ENCODE peak calls at places on chromosome 15, in ten cellular contexts. U, I, H, O, A, L, K, W, E and G are unnamed samples.

GRCh38 chr15:49868348-49868747 is 247.5 kb downstream of the DTWD1 start:
- DNase-seq in I (no peak), W (no peak), E (no peak), U (no peak), K (no peak), L (no peak), H (no peak), A (no peak), O (no peak), G (no peak)

GRCh38 chr15:42118650-42119531 is 24.5 kb upstream of the PLA2G4D start:
- DNase-seq in H (no peak), E (no peak), L (no peak), O (peak), K (no peak), A (no peak), W (peak), U (no peak), I (no peak), G (no peak)

GRCh38 chr15:83626171-83626802 is 27.6 kb upstream of the ADAMTSL3 start:
- DNase-seq in O (no peak), E (no peak), K (no peak), H (no peak), A (no peak), I (no peak), W (no peak), L (peak), U (no peak), G (no peak)

GRCh38 chr15:57649138-57649537 is 57.4 kb upstream of the POLR2M start:
- DNase-seq in O (no peak), H (no peak), I (no peak), E (no peak), L (peak), K (no peak), W (no peak), A (no peak), U (no peak), G (no peak)

GRCh38 chr15:31013863-31014607 is 22.6 kb upstream of the MTMR10 start:
- DNase-seq in U (no peak), W (no peak), H (no peak), K (no peak), O (peak), L (no peak), I (no peak), A (no peak), E (peak), G (no peak)

GRCh38 chr15:32878849-32879795 is 161.3 kb downstream of the GREM1 start:
- DNase-seq in I (no peak), L (no peak), A (no peak), U (no peak), O (no peak), K (no peak), H (no peak), E (no peak), W (no peak), G (no peak)

GRCh38 chr15:43067717-43068461 is 37.9 kb downstream of the UBR1 start:
- DNase-seq in I (no peak), O (no peak), K (peak), L (peak), E (peak), H (no peak), U (no peak), A (no peak), W (no peak), G (no peak)

GRCh38 chr15:70605606-70606410 is 157.6 kb downstream of the UACA start:
- DNase-seq in E (no peak), W (no peak), U (no peak), H (no peak), I (no peak), A (no peak), L (peak), O (peak), K (peak), G (no peak)

GRCh38 chr15:88998980-88999713 is 86.0 kb upstream of the MFGE8 start:
- DNase-seq in W (no peak), I (no peak), U (no peak), O (no peak), K (no peak), L (no peak), A (no peak), E (no peak), H (no peak), G (no peak)

GRCh38 chr15:64635486-64635815 is 139.9 kb downstream of the RBPMS2 start:
- DNase-seq in A (no peak), I (no peak), K (peak), U (no peak), W (no peak), H (no peak), O (peak), L (peak), E (no peak), G (no peak)

GRCh38 chr15:67050062-67050461 is 15.3 kb upstream of the SMAD3 start:
- DNase-seq in E (no peak), W (no peak), I (no peak), H (no peak), A (no peak), O (no peak), U (no peak), L (no peak), K (no peak), G (no peak)

GRCh38 chr15:78213425-78213750 is 21.0 kb downstream of the ACSBG1 start:
- DNase-seq in I (no peak), H (no peak), E (no peak), L (no peak), O (no peak), U (no peak), K (no peak), W (no peak), A (no peak), G (no peak)

GRCh38 chr15:44084171-44084570 is 110.9 kb downstream of the FRMD5 start:
- DNase-seq in I (no peak), U (no peak), A (no peak), H (no peak), K (no peak), O (no peak), E (no peak), W (no peak), L (peak), G (no peak)

GRCh38 chr15:33068531-33068990 is 126.0 kb downstream of the FMN1 start:
- DNase-seq in K (peak), O (peak), L (peak), W (no peak), A (no peak), E (no peak), U (no peak), I (peak), H (no peak), G (no peak)

GRCh38 chr15:77034620-77035467 is 36.1 kb downstream of the TSPAN3 start:
- DNase-seq in L (no peak), H (no peak), I (no peak), O (no peak), E (no peak), W (peak), K (no peak), U (peak), A (peak), G (no peak)

GRCh38 chr15:61032600-61033286 is 196.4 kb downstream of the RORA start:
- DNase-seq in O (peak), K (no peak), I (no peak), E (no peak), L (no peak), A (no peak), W (no peak), H (no peak), U (no peak), G (no peak)

GRCh38 chr15:94855409-94856266 is 624.3 kb downstream of the MCTP2 start:
- DNase-seq in L (no peak), H (no peak), W (no peak), K (no peak), E (no peak), I (no peak), A (no peak), O (no peak), U (no peak), G (no peak)

GRCh38 chr15:83913034-83913632 is 259.2 kb downstream of the ADAMTSL3 start:
- DNase-seq in A (no peak), L (no peak), W (no peak), E (peak), I (no peak), U (no peak), K (no peak), H (no peak), O (no peak), G (no peak)

GRCh38 chr15:33871911-33872760 is 96.2 kb upstream of the CHRM5 start:
- DNase-seq in O (no peak), A (no peak), W (no peak), K (no peak), U (no peak), H (no peak), I (no peak), E (no peak), L (no peak), G (no peak)

GRCh38 chr15:89412906-89413411 is 78.3 kb upstream of the POLG start:
- DNase-seq in H (no peak), L (no peak), E (no peak), A (no peak), W (no peak), O (no peak), K (no peak), U (no peak), I (no peak), G (no peak)

GRCh38 chr15:97101572-97101971 is 771.1 kb downstream of the NR2F2 start:
- DNase-seq in O (no peak), A (no peak), I (no peak), U (no peak), W (no peak), L (no peak), K (no peak), E (no peak), H (no peak), G (no peak)

GRCh38 chr15:64430000-64430735 is 30.2 kb upstream of the ZNF609 start:
- DNase-seq in A (no peak), L (peak), O (peak), K (no peak), E (peak), U (no peak), W (no peak), I (peak), H (peak), G (peak)

GRCh38 chr15:99969261-99969960 is 236.2 kb upstream of the LYSMD4 start:
- DNase-seq in U (no peak), H (no peak), L (no peak), K (no peak), W (no peak), I (no peak), A (peak), E (no peak), O (no peak), G (no peak)

GRCh38 chr15:69439623-69440022 is 13.0 kb upstream of the RPLP1 start:
- DNase-seq in W (no peak), H (no peak), O (no peak), A (no peak), K (no peak), U (no peak), E (no peak), I (no peak), L (no peak), G (no peak)

GRCh38 chr15:60793656-60794055 is 314.7 kb upstream of the ICE2 start:
- DNase-seq in E (no peak), K (no peak), W (no peak), H (no peak), U (no peak), I (no peak), O (no peak), A (no peak), L (no peak), G (no peak)

GRCh38 chr15:68335655-68336054 is 58.1 kb downstream of the FEM1B start:
- DNase-seq in W (no peak), L (no peak), A (peak), O (no peak), I (no peak), K (no peak), E (no peak), U (no peak), H (no peak), G (no peak)

GRCh38 chr15:82972990-82973389 is 13.0 kb upstream of the RAMAC start:
- DNase-seq in L (no peak), I (no peak), W (no peak), K (no peak), H (no peak), A (no peak), O (no peak), U (no peak), E (no peak), G (no peak)

GRCh38 chr15:31262901-31263671 is 63.5 kb upstream of the KLF13 start:
- DNase-seq in O (no peak), L (peak), K (peak), E (peak), I (no peak), H (no peak), W (peak), U (peak), A (peak), G (no peak)

GRCh38 chr15:74906193-74906449 is 530 bp downstream of the FAM219B start:
- DNase-seq in A (no peak), K (peak), U (no peak), E (no peak), W (no peak), I (no peak), L (no peak), H (peak), O (no peak), G (no peak)

GRCh38 chr15:65133550-65134200 is at the start of gene PDCD7:
- DNase-seq in O (peak), L (peak), K (peak), E (peak), U (peak), I (peak), W (peak), H (peak), A (peak), G (peak)